ENCODE peak calls at places on chromosome 11, in five cellular contexts. Y, H, E, I and R are unnamed samples.
A peak's percentile ranks its signal among the peaks of the same experiment; 100 is the strongest.

GRCh38 chr11:13276454-13276851 is 1.1 kb upstream of the BMAL1 start:
- DNase-seq in Y (no peak), H (no peak), E (no peak), I (no peak), R (no peak)

GRCh38 chr11:109972181-109972715 is 120.9 kb upstream of the ZC3H12C start:
- DNase-seq in Y (no peak), H (no peak), E (no peak), I (no peak), R (no peak)

GRCh38 chr11:17734986-17735822 is 623 bp downstream of the KCNC1 start:
- DNase-seq in Y (peak; percentile 83), H (no peak), E (peak; percentile 80), I (peak; percentile 82), R (peak; percentile 79)

GRCh38 chr11:2113776-2114175 is 25.4 kb downstream of the IGF2 start:
- DNase-seq in Y (no peak), H (no peak), E (no peak), I (no peak), R (no peak)

GRCh38 chr11:45031912-45032519 is 81.3 kb upstream of the TP53I11 start:
- DNase-seq in Y (no peak), H (no peak), E (no peak), I (no peak), R (no peak)

GRCh38 chr11:47264119-47264915 is 5.6 kb upstream of the MADD start:
- DNase-seq in Y (no peak), H (no peak), E (no peak), I (no peak), R (no peak)

GRCh38 chr11:15115686-15116085 is 963 bp downstream of the INSC start:
- DNase-seq in Y (no peak), H (no peak), E (no peak), I (no peak), R (no peak)

GRCh38 chr11:61888043-61888442 is 3.3 kb downstream of the FADS3 start:
- DNase-seq in Y (no peak), H (no peak), E (no peak), I (no peak), R (no peak)

GRCh38 chr11:81497202-81497804 is 1236.4 kb downstream of the FAM181B start:
- DNase-seq in Y (peak; percentile 22), H (no peak), E (no peak), I (no peak), R (peak; percentile 44)

GRCh38 chr11:124538019-124538418 is 5.4 kb downstream of the OR8B12 start:
- DNase-seq in Y (no peak), H (no peak), E (no peak), I (no peak), R (no peak)